ENCODE peak calls at places on chromosome X, in seven cellular contexts. S, E, G, T, M, B and F are unnamed samples. For H3K9me3, the result is how much of the 10 kb centered on the place peaks cover.

GRCh38 chrX:41304178-41304577 is 29.8 kb upstream of the DDX3X start:
- DNase-seq in S (no peak), E (no peak), G (no peak), T (no peak), M (no peak), B (no peak), F (no peak)

GRCh38 chrX:13471269-13471668 is 98.1 kb upstream of the EGFL6 start:
- DNase-seq in S (no peak), E (no peak), G (peak), T (no peak), M (no peak), B (no peak), F (no peak)

GRCh38 chrX:96445531-96446065 is 239.0 kb upstream of the DIAPH2 start:
- DNase-seq in S (no peak), E (no peak), G (no peak), T (no peak), M (no peak), B (no peak), F (peak)

GRCh38 chrX:125407314-125407713 is 87.6 kb downstream of the TEX13C start:
- DNase-seq in S (no peak), E (no peak), G (no peak), T (no peak), M (peak), B (no peak), F (no peak)

GRCh38 chrX:123846598-123847038 is 13.2 kb upstream of the XIAP start:
- DNase-seq in S (no peak), E (peak), G (no peak), T (peak), M (peak), B (no peak), F (no peak)

GRCh38 chrX:129497146-129497805 is 26.0 kb downstream of the SMARCA1 start:
- DNase-seq in S (no peak), E (no peak), G (no peak), T (no peak), M (no peak), B (no peak), F (no peak)

GRCh38 chrX:24646745-24647182 is 383 bp downstream of the PCYT1B start:
- DNase-seq in S (no peak), E (no peak), G (peak), T (peak), M (no peak), B (no peak), F (peak)

GRCh38 chrX:18886344-18887161 is 97.4 kb downstream of the PHKA2 start:
- DNase-seq in S (no peak), E (peak), G (peak), T (peak), M (peak), B (peak), F (peak)

GRCh38 chrX:63330681-63331080 is 20.5 kb downstream of the SPIN4 start:
- DNase-seq in S (peak), E (peak), G (no peak), T (no peak), M (peak), B (no peak), F (no peak)

GRCh38 chrX:102930990-102931756 is 5.9 kb upstream of the RAB40AL start:
- DNase-seq in S (no peak), E (peak), G (no peak), T (peak), M (peak), B (no peak), F (no peak)

GRCh38 chrX:25004485-25005032 is 11.2 kb downstream of the ARX start:
- DNase-seq in S (no peak), E (no peak), G (peak), T (no peak), M (no peak), B (no peak), F (no peak)

GRCh38 chrX:41339148-41339547 is 5.2 kb downstream of the DDX3X start:
- DNase-seq in S (no peak), E (no peak), G (no peak), T (no peak), M (no peak), B (no peak), F (no peak)

GRCh38 chrX:11137543-11138139 is 26.5 kb downstream of the HCCS start:
- DNase-seq in S (no peak), E (no peak), G (peak), T (peak), M (peak), B (no peak), F (peak)

GRCh38 chrX:11591712-11592351 is 73.9 kb downstream of the ARHGAP6 start:
- DNase-seq in S (no peak), E (no peak), G (no peak), T (no peak), M (no peak), B (no peak), F (peak)

GRCh38 chrX:45801554-45801953 is 600.9 kb upstream of the DIPK2B start:
- DNase-seq in S (no peak), E (peak), G (peak), T (peak), M (peak), B (no peak), F (peak)

DNA sequence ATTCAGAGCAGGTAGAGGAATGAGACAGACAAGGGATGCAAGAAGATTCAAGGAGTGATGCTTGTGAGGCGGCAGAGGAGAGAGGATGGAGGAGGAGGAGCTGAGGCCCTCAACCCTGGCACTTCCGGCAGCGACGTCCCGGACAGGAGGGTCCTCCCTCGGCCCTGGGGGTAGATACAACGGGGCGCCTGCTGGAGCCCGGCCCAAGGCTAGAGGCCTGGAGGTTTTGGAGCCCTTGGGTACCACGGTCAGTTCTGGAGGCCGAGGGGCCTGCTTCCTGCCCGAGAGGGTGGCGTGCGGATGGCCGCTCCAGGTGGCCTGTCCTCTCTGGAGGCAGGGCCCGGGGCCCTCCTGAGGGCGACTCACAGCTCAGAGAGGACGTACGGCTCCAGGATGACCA is 13.5 kb downstream of the SSR4 start:
- DNase-seq in S (no peak), E (no peak), G (no peak), T (no peak), M (no peak), B (no peak), F (no peak)
- H3K9me3 ChIP-seq in S (under half), E (under half), G (under half), T (under half), M (under half), B (under half), F (under half)

GRCh38 chrX:114583646-114584433 is at the start of gene HTR2C:
- DNase-seq in S (no peak), E (no peak), G (peak), T (no peak), M (no peak), B (no peak), F (no peak)

GRCh38 chrX:114581528-114582263 is 2.2 kb upstream of the HTR2C start:
- DNase-seq in S (no peak), E (no peak), G (peak), T (no peak), M (no peak), B (no peak), F (peak)

GRCh38 chrX:114582698-114583395 is 1.0 kb upstream of the HTR2C start:
- DNase-seq in S (no peak), E (no peak), G (peak), T (no peak), M (no peak), B (no peak), F (no peak)

GRCh38 chrX:114580336-114580735 is 3.5 kb upstream of the HTR2C start:
- DNase-seq in S (no peak), E (no peak), G (peak), T (no peak), M (peak), B (no peak), F (no peak)

DNA sequence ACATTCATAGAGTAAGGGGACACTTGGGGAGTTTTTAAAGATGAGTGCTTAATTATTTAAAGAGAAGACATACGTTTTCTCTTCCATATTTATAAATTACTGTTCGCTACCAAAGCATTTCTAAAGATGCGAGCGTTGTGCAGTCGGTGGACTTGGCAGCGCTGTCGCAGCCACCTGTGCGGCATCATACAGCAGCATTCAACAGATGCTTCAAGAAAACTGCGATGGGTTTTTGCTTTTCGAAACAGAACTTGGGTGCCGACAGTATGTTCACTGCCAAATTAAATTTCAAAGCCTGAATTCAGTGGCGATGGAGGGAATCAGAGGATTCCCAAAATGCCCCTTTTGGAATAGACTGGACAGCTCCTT is 1.6 kb upstream of the HTR2C start:
- DNase-seq in S (no peak), E (no peak), G (peak), T (no peak), M (no peak), B (no peak), F (no peak)
- TF ChIP-seq EZH2 in S (peak), E (no peak), G (peak), T (no peak), M (no peak), B (no peak), F (no peak)

GRCh38 chrX:16828126-16828908 is 41.8 kb downstream of the RBBP7 start:
- DNase-seq in S (no peak), E (peak), G (no peak), T (peak), M (no peak), B (no peak), F (peak)
- H3K9me3 ChIP-seq in S (under half), E (under half), G (under half), T (under half), M (under half), B (under half), F (under half)

GRCh38 chrX:105816517-105816916 is 5.8 kb upstream of the NRK start:
- DNase-seq in S (no peak), E (no peak), G (no peak), T (no peak), M (no peak), B (no peak), F (no peak)

GRCh38 chrX:105820247-105820646 is 2.1 kb upstream of the NRK start:
- DNase-seq in S (no peak), E (no peak), G (peak), T (no peak), M (no peak), B (no peak), F (no peak)

GRCh38 chrX:105822138-105823091 is at the start of gene NRK:
- DNase-seq in S (no peak), E (no peak), G (peak), T (peak), M (no peak), B (no peak), F (no peak)

GRCh38 chrX:105823092-105823454 is 734 bp downstream of the NRK start:
- DNase-seq in S (no peak), E (no peak), G (no peak), T (no peak), M (no peak), B (no peak), F (no peak)

DNA sequence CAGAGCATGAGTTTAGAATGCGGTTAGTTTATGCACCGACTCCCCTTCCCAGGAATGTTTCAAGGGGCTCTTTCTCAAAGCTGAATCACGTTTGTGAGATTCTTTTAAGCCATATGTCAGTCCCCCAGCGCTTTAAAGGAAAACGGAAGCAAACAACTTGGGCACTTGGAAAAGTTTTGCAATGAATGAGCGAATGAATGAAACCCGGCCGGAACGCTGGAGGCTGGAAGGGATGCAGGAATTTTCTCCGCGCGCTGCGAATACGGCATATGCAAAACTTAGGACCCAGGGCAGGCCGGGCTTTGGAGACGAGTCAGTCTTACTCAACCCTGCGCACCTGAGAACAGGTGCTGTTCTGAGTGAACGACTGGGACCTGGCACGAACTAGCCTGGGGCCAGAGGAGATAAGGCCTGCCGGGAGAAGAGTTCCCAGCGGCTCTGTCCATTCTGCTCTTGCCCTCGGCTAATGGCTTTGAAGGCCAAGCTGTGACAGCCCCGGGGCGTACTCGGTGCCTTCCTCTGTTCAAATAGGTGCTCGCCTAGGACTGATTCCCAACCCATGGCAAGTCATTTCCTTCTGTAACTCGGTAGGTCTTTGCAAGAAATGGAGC is 763 bp upstream of the NRK start:
- DNase-seq in S (no peak), E (no peak), G (peak), T (peak), M (peak), B (no peak), F (no peak)
- TF ChIP-seq EZH2 in S (peak), E (no peak), G (no peak), T (no peak), M (no peak), B (no peak), F (no peak)

GRCh38 chrX:39304746-39305145 is 503.5 kb downstream of the MID1IP1 start:
- DNase-seq in S (no peak), E (no peak), G (no peak), T (no peak), M (no peak), B (no peak), F (no peak)
- H3K9me3 ChIP-seq in S (under half), E (under half), G (under half), T (under half), M (under half), B (under half), F (under half)

DNA sequence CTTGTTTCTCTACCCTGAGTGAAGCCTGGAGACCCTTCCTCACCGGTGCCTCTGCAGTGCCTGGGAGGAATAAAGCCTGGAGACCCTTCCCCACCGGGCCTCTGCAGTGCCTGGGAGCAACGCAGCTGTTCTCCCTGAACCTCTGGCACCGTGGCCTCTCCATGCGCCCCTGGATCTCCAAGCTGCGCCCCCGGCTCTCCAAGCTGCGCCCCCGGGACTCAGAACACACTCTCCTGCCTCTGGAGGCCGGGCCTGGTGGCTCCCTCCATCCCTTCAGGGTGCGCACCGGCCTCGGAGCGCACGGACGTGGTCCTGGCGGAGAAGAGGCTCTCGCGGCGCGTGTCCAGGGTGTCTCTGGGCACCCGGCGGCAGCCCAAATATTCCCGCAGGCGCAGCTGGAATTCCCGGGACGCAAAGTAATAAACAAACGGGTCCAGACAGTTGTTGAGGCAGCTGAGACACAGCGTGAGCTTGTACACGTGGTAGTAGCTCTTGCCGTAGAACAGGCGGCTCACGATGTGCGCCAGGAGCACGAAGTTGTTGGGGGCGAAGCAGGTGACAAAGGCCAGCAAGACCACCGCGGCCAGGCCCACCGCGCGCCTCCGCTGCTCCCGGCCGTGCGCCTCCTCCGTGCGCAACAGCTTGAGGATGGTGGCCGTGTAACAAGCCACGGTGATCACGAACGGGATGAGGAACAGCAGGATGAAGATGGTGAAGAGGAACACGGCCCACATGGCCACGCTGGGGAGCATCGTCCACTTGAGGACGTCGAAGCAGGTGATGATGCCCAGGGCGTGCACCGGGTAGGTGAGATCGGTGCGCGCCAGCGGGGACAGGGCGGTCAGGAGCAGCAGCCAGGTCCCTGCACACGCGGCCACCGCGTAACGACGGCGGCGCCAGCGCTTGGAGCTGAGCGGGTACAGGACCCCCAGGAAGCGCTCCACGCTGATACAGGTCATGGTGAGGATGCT is 12.8 kb upstream of the ASMTL start:
- DNase-seq in S (no peak), E (peak), G (no peak), T (no peak), M (no peak), B (no peak), F (no peak)
- TF ChIP-seq EZH2 in S (no peak), E (no peak), G (no peak), T (peak), M (no peak), B (no peak), F (peak)

DNA sequence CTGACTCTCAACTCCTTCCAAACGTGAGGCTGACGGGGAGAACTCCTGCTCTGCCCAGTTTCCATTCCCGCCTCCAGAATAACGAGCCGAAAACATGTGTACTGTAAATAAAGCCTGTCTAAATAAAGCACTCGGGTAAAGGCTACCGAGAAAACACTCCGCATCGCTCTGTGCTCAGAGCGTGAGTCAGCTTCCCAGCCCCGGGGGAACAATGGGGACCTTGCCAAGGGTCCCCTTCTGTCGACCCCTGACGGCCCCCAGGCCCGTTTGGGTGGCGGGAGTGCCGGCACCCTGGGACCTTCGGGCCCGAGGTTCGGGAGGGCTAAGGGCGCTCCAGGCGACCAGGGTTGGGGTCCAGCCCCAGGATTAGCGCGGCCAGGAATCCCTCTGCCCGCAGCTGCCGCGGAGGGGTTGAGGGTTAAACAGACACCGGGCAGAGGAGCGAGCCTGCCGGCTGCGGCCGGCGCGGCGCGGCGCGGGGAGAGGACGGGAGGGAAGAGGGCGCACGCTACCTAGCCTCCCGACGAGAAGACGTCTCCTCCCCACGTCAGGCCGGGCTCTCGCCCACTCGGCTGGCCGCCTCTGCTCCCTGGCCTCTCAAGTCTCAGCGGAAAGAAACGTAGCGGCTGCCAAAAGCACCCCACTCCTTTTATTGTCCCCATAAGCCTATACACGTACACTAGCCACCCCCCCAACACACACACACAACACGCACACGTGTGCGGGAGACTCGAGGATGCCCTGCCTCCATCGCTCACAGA is 85.5 kb downstream of the BCOR start:
- DNase-seq in S (no peak), E (no peak), G (peak), T (peak), M (peak), B (no peak), F (no peak)
- H3K9me3 ChIP-seq in S (under half), E (under half), G (under half), T (under half), M (under half), B (under half), F (under half)

GRCh38 chrX:145818522-145819075 is 970 bp downstream of the SLITRK2 start:
- DNase-seq in S (no peak), E (no peak), G (peak), T (no peak), M (no peak), B (no peak), F (no peak)

GRCh38 chrX:145823132-145823531 is 5.5 kb downstream of the SLITRK2 start:
- DNase-seq in S (no peak), E (no peak), G (no peak), T (no peak), M (no peak), B (no peak), F (no peak)

GRCh38 chrX:145820825-145821224 is 3.2 kb downstream of the SLITRK2 start:
- DNase-seq in S (no peak), E (no peak), G (no peak), T (no peak), M (no peak), B (no peak), F (no peak)

GRCh38 chrX:145821898-145822567 is 4.4 kb downstream of the SLITRK2 start:
- DNase-seq in S (no peak), E (no peak), G (no peak), T (no peak), M (no peak), B (no peak), F (no peak)

GRCh38 chrX:145821291-145821897 is 3.8 kb downstream of the SLITRK2 start:
- DNase-seq in S (no peak), E (no peak), G (peak), T (no peak), M (no peak), B (no peak), F (no peak)
- TF ChIP-seq EZH2 in S (no peak), E (no peak), G (no peak), T (no peak), M (no peak), B (no peak), F (no peak)

GRCh38 chrX:80312448-80312847 is 107.8 kb upstream of the TENT5D start:
- DNase-seq in S (no peak), E (no peak), G (no peak), T (no peak), M (no peak), B (no peak), F (no peak)
- H3K9me3 ChIP-seq in S (under half), E (under half), G (under half), T (under half), M (under half), B (under half), F (under half)